ENCODE peak calls at places on chromosomes 16 and 17, in seven cellular contexts. One of them, this sample, is unnamed. For H3K4me1, the result is how much of the 10 kb centered on the place peaks cover.

GRCh38 chr16:9311303-9311954 is 220.0 kb downstream of the HAPSTR1 start:
- DNase-seq in stomach: no peak
- DNase-seq in spleen: no peak
- DNase-seq in CD4-positive, CD25-positive, alpha-beta regulatory T cell: no peak
- DNase-seq in IMR-90: no peak
- DNase-seq in A549: no peak
- DNase-seq in lower lobe of right lung: no peak
- DNase-seq in this sample: no peak

GRCh38 chr17:29958947-29959657 is 17.7 kb downstream of the EFCAB5 start:
- DNase-seq in stomach: no peak
- DNase-seq in spleen: no peak
- DNase-seq in CD4-positive, CD25-positive, alpha-beta regulatory T cell: no peak
- DNase-seq in A549: peak
- DNase-seq in lower lobe of right lung: no peak
- DNase-seq in IMR-90: peak
- DNase-seq in this sample: no peak

GRCh38 chr17:83081561-83082201 is 2.3 kb downstream of the METRNL start:
- DNase-seq in spleen: peak
- DNase-seq in IMR-90: peak
- DNase-seq in lower lobe of right lung: peak
- DNase-seq in CD4-positive, CD25-positive, alpha-beta regulatory T cell: no peak
- DNase-seq in A549: no peak
- DNase-seq in stomach: peak
- DNase-seq in this sample: no peak

GRCh38 chr17:51046527-51047384 is 73.9 kb downstream of the SPAG9 start:
- DNase-seq in spleen: no peak
- DNase-seq in IMR-90: peak
- DNase-seq in stomach: no peak
- DNase-seq in CD4-positive, CD25-positive, alpha-beta regulatory T cell: no peak
- DNase-seq in lower lobe of right lung: no peak
- DNase-seq in A549: peak
- DNase-seq in this sample: no peak

GRCh38 chr17:5049314-5049819 is 14.1 kb upstream of the SLC52A1 start:
- DNase-seq in CD4-positive, CD25-positive, alpha-beta regulatory T cell: peak
- DNase-seq in spleen: peak
- DNase-seq in IMR-90: no peak
- DNase-seq in stomach: peak
- DNase-seq in lower lobe of right lung: no peak
- DNase-seq in A549: no peak
- DNase-seq in this sample: no peak

GRCh38 chr17:29140631-29141483 is 39.3 kb downstream of the MYO18A start:
- DNase-seq in stomach: no peak
- DNase-seq in CD4-positive, CD25-positive, alpha-beta regulatory T cell: peak
- DNase-seq in lower lobe of right lung: no peak
- DNase-seq in spleen: peak
- DNase-seq in A549: no peak
- DNase-seq in IMR-90: peak
- DNase-seq in this sample: no peak

GRCh38 chr17:29068828-29069227 is 25.9 kb downstream of the PIPOX start:
- DNase-seq in stomach: no peak
- DNase-seq in CD4-positive, CD25-positive, alpha-beta regulatory T cell: no peak
- DNase-seq in spleen: no peak
- DNase-seq in lower lobe of right lung: no peak
- DNase-seq in IMR-90: no peak
- DNase-seq in A549: no peak
- DNase-seq in this sample: no peak

GRCh38 chr17:33262724-33263123 is 30.4 kb downstream of the ASIC2 start:
- DNase-seq in CD4-positive, CD25-positive, alpha-beta regulatory T cell: no peak
- DNase-seq in IMR-90: no peak
- DNase-seq in lower lobe of right lung: no peak
- DNase-seq in stomach: no peak
- DNase-seq in spleen: no peak
- DNase-seq in A549: peak
- DNase-seq in this sample: no peak

GRCh38 chr16:84839054-84839453 is 19.3 kb downstream of the CRISPLD2 start:
- DNase-seq in lower lobe of right lung: peak
- DNase-seq in spleen: no peak
- DNase-seq in IMR-90: peak
- DNase-seq in A549: no peak
- DNase-seq in stomach: no peak
- DNase-seq in CD4-positive, CD25-positive, alpha-beta regulatory T cell: no peak
- DNase-seq in this sample: no peak

GRCh38 chr17:39666601-39667261 is 1.5 kb upstream of the PNMT start:
- DNase-seq in spleen: peak
- DNase-seq in CD4-positive, CD25-positive, alpha-beta regulatory T cell: no peak
- DNase-seq in stomach: no peak
- DNase-seq in A549: peak
- DNase-seq in lower lobe of right lung: no peak
- DNase-seq in IMR-90: no peak
- DNase-seq in this sample: no peak

GRCh38 chr16:77739493-77739892 is 17.2 kb downstream of the NUDT7 start:
- DNase-seq in A549: no peak
- DNase-seq in CD4-positive, CD25-positive, alpha-beta regulatory T cell: no peak
- DNase-seq in lower lobe of right lung: no peak
- DNase-seq in IMR-90: peak
- DNase-seq in spleen: no peak
- DNase-seq in stomach: no peak
- DNase-seq in this sample: no peak

GRCh38 chr17:11909348-11909747 is 87.9 kb downstream of the ZNF18 start:
- DNase-seq in stomach: no peak
- DNase-seq in IMR-90: no peak
- DNase-seq in A549: no peak
- DNase-seq in lower lobe of right lung: no peak
- DNase-seq in spleen: no peak
- DNase-seq in CD4-positive, CD25-positive, alpha-beta regulatory T cell: no peak
- DNase-seq in this sample: no peak

GRCh38 chr17:55661963-55662834 is 60.5 kb downstream of the TMEM100 start:
- DNase-seq in IMR-90: no peak
- DNase-seq in CD4-positive, CD25-positive, alpha-beta regulatory T cell: no peak
- DNase-seq in stomach: no peak
- DNase-seq in lower lobe of right lung: no peak
- DNase-seq in A549: no peak
- DNase-seq in spleen: no peak
- DNase-seq in this sample: no peak

GRCh38 chr17:38667099-38667786 is 7.5 kb downstream of the EPOP start:
- DNase-seq in stomach: peak
- DNase-seq in A549: peak
- DNase-seq in lower lobe of right lung: peak
- DNase-seq in IMR-90: peak
- DNase-seq in CD4-positive, CD25-positive, alpha-beta regulatory T cell: peak
- DNase-seq in spleen: peak
- DNase-seq in this sample: peak

GRCh38 chr17:38868095-38868967 is 1.5 kb upstream of the LASP1 start:
- DNase-seq in CD4-positive, CD25-positive, alpha-beta regulatory T cell: no peak
- DNase-seq in A549: peak
- DNase-seq in stomach: peak
- DNase-seq in lower lobe of right lung: no peak
- DNase-seq in spleen: no peak
- DNase-seq in IMR-90: peak
- DNase-seq in this sample: no peak

GRCh38 chr17:78454346-78454745 is 75.9 kb downstream of the PGS1 start:
- DNase-seq in stomach: no peak
- DNase-seq in lower lobe of right lung: no peak
- DNase-seq in IMR-90: no peak
- DNase-seq in A549: no peak
- DNase-seq in CD4-positive, CD25-positive, alpha-beta regulatory T cell: no peak
- DNase-seq in spleen: no peak
- DNase-seq in this sample: no peak

GRCh38 chr17:47957591-47958490 is at the start of gene PRR15L:
- DNase-seq in A549: no peak
- DNase-seq in stomach: peak
- DNase-seq in lower lobe of right lung: peak
- DNase-seq in spleen: no peak
- DNase-seq in CD4-positive, CD25-positive, alpha-beta regulatory T cell: no peak
- DNase-seq in IMR-90: no peak
- DNase-seq in this sample: peak

GRCh38 chr16:75097941-75098897 is 18.4 kb downstream of the LDHD start:
- DNase-seq in lower lobe of right lung: peak
- DNase-seq in spleen: no peak
- DNase-seq in A549: no peak
- DNase-seq in CD4-positive, CD25-positive, alpha-beta regulatory T cell: peak
- DNase-seq in stomach: peak
- DNase-seq in IMR-90: no peak
- DNase-seq in this sample: peak

GRCh38 chr16:80041399-80041798 is 440.9 kb upstream of the MAF start:
- DNase-seq in lower lobe of right lung: no peak
- DNase-seq in A549: no peak
- DNase-seq in spleen: no peak
- DNase-seq in stomach: no peak
- DNase-seq in CD4-positive, CD25-positive, alpha-beta regulatory T cell: no peak
- DNase-seq in IMR-90: no peak
- DNase-seq in this sample: no peak

GRCh38 chr17:72387487-72387886 is 266.7 kb downstream of the SOX9 start:
- DNase-seq in spleen: no peak
- DNase-seq in IMR-90: peak
- DNase-seq in stomach: no peak
- DNase-seq in CD4-positive, CD25-positive, alpha-beta regulatory T cell: no peak
- DNase-seq in A549: peak
- DNase-seq in lower lobe of right lung: no peak
- DNase-seq in this sample: no peak
- H3K4me1 ChIP-seq in spleen: under half
- H3K4me1 ChIP-seq in IMR-90: under half
- H3K4me1 ChIP-seq in stomach: under half
- H3K4me1 ChIP-seq in CD4-positive, CD25-positive, alpha-beta regulatory T cell: under half
- H3K4me1 ChIP-seq in A549: half or more
- H3K4me1 ChIP-seq in lower lobe of right lung: under half
- H3K4me1 ChIP-seq in this sample: under half

GRCh38 chr17:75049057-75049456 is 2.0 kb downstream of the KCTD2 start:
- DNase-seq in A549: no peak
- DNase-seq in IMR-90: no peak
- DNase-seq in stomach: no peak
- DNase-seq in CD4-positive, CD25-positive, alpha-beta regulatory T cell: no peak
- DNase-seq in spleen: no peak
- DNase-seq in lower lobe of right lung: no peak
- DNase-seq in this sample: no peak

GRCh38 chr17:75048396-75048933 is 1.4 kb downstream of the KCTD2 start:
- DNase-seq in stomach: peak
- DNase-seq in A549: no peak
- DNase-seq in spleen: no peak
- DNase-seq in CD4-positive, CD25-positive, alpha-beta regulatory T cell: no peak
- DNase-seq in IMR-90: peak
- DNase-seq in lower lobe of right lung: no peak
- DNase-seq in this sample: no peak

GRCh38 chr17:75047398-75048098 is 523 bp downstream of the KCTD2 start:
- DNase-seq in A549: no peak
- DNase-seq in spleen: peak
- DNase-seq in CD4-positive, CD25-positive, alpha-beta regulatory T cell: peak
- DNase-seq in lower lobe of right lung: peak
- DNase-seq in stomach: no peak
- DNase-seq in IMR-90: no peak
- DNase-seq in this sample: peak

GRCh38 chr17:75046583-75047289 is at the start of the genes ATP5PD and KCTD2:
- DNase-seq in stomach: peak
- DNase-seq in CD4-positive, CD25-positive, alpha-beta regulatory T cell: peak
- DNase-seq in spleen: peak
- DNase-seq in A549: peak
- DNase-seq in IMR-90: peak
- DNase-seq in lower lobe of right lung: peak
- DNase-seq in this sample: peak

DNA sequence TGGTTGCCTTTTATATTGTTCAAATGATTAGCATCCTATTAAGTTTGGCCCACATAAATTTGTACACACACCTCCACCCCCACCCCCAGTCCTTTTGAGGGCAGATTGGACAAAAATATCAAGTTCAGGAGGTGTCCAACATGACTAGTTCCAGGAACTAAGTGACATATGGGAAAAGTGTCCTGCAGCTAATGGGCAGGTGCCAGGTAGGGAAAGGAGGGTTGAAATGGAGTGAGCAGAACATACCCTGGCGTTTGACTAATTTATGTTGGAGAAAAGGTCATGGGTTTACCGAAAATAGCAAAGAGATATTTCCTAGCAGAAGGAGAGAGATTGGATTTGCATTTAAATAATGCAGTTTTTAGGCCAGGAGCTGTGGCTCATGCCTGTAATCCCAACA is 4.9 kb downstream of the KCTD2 start:
- DNase-seq in spleen: no peak
- DNase-seq in CD4-positive, CD25-positive, alpha-beta regulatory T cell: no peak
- DNase-seq in lower lobe of right lung: no peak
- DNase-seq in IMR-90: no peak
- DNase-seq in stomach: no peak
- DNase-seq in A549: no peak
- DNase-seq in this sample: no peak
- H3K27ac ChIP-seq in spleen: no peak
- H3K27ac ChIP-seq in CD4-positive, CD25-positive, alpha-beta regulatory T cell: no peak
- H3K27ac ChIP-seq in lower lobe of right lung: no peak
- H3K27ac ChIP-seq in IMR-90: no peak
- H3K27ac ChIP-seq in stomach: no peak
- H3K27ac ChIP-seq in A549: no peak
- H3K27ac ChIP-seq in this sample: no peak

GRCh38 chr17:27530791-27531391 is 74.6 kb downstream of the KSR1 start:
- DNase-seq in stomach: no peak
- DNase-seq in A549: peak
- DNase-seq in CD4-positive, CD25-positive, alpha-beta regulatory T cell: no peak
- DNase-seq in IMR-90: peak
- DNase-seq in lower lobe of right lung: peak
- DNase-seq in spleen: peak
- DNase-seq in this sample: peak

GRCh38 chr17:27531469-27531948 is 75.3 kb downstream of the KSR1 start:
- DNase-seq in IMR-90: no peak
- DNase-seq in spleen: no peak
- DNase-seq in A549: no peak
- DNase-seq in stomach: no peak
- DNase-seq in lower lobe of right lung: no peak
- DNase-seq in CD4-positive, CD25-positive, alpha-beta regulatory T cell: no peak
- DNase-seq in this sample: no peak

GRCh38 chr17:27533874-27534815 is 77.9 kb downstream of the KSR1 start:
- DNase-seq in IMR-90: peak
- DNase-seq in stomach: no peak
- DNase-seq in spleen: peak
- DNase-seq in lower lobe of right lung: no peak
- DNase-seq in CD4-positive, CD25-positive, alpha-beta regulatory T cell: no peak
- DNase-seq in A549: peak
- DNase-seq in this sample: peak

GRCh38 chr17:27533068-27533397 is 76.8 kb downstream of the KSR1 start:
- DNase-seq in A549: no peak
- DNase-seq in IMR-90: no peak
- DNase-seq in spleen: no peak
- DNase-seq in stomach: no peak
- DNase-seq in CD4-positive, CD25-positive, alpha-beta regulatory T cell: no peak
- DNase-seq in lower lobe of right lung: no peak
- DNase-seq in this sample: no peak

GRCh38 chr17:27532269-27533067 is 76.2 kb downstream of the KSR1 start:
- DNase-seq in stomach: peak
- DNase-seq in A549: no peak
- DNase-seq in lower lobe of right lung: peak
- DNase-seq in spleen: peak
- DNase-seq in CD4-positive, CD25-positive, alpha-beta regulatory T cell: no peak
- DNase-seq in IMR-90: peak
- DNase-seq in this sample: peak
- H3K4me1 ChIP-seq in stomach: under half
- H3K4me1 ChIP-seq in A549: half or more
- H3K4me1 ChIP-seq in lower lobe of right lung: half or more
- H3K4me1 ChIP-seq in spleen: under half
- H3K4me1 ChIP-seq in CD4-positive, CD25-positive, alpha-beta regulatory T cell: under half
- H3K4me1 ChIP-seq in IMR-90: half or more
- H3K4me1 ChIP-seq in this sample: half or more

DNA sequence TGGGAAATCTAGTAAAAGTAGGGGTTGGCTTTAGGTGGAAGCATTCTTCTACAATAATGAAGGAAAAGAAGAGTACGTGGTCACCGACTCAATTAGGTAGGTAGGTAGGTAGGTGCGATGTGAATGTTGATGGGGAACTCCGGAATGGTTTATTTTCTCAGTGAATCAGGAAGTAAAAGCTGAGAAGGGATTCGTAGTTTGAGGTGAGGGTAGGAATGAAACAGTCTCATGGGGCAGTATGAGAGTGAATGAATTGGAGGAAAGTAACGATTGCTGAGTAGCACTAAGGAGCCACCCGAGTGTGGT is 13.9 kb downstream of the PER1 start:
- DNase-seq in lower lobe of right lung: no peak
- DNase-seq in IMR-90: no peak
- DNase-seq in CD4-positive, CD25-positive, alpha-beta regulatory T cell: no peak
- DNase-seq in spleen: no peak
- DNase-seq in stomach: no peak
- DNase-seq in A549: no peak
- DNase-seq in this sample: no peak
- H3K27ac ChIP-seq in lower lobe of right lung: peak
- H3K27ac ChIP-seq in IMR-90: no peak
- H3K27ac ChIP-seq in CD4-positive, CD25-positive, alpha-beta regulatory T cell: peak
- H3K27ac ChIP-seq in spleen: peak
- H3K27ac ChIP-seq in stomach: peak
- H3K27ac ChIP-seq in A549: peak
- H3K27ac ChIP-seq in this sample: peak

This sample was measured in upper lobe of right lung.